ENCODE peak calls at places on chromosome 12, in four cellular contexts. One of them, this sample, is unnamed.
A peak's percentile ranks its signal among the peaks of the same experiment; 100 is the strongest.

GRCh38 chr12:2017724-2018337 is 13.6 kb upstream of the DCP1B start:
- DNase-seq in ACHN: no peak
- DNase-seq in fibroblast of the aortic adventitia: no peak
- DNase-seq in A172: no peak
- DNase-seq in this sample: no peak

GRCh38 chr12:109725321-109726105 is 11.9 kb downstream of the FAM222A start:
- DNase-seq in ACHN: no peak
- DNase-seq in fibroblast of the aortic adventitia: no peak
- DNase-seq in A172: no peak
- DNase-seq in this sample: no peak

GRCh38 chr12:117328556-117329100 is 32.8 kb downstream of the NOS1 start:
- DNase-seq in ACHN: no peak
- DNase-seq in fibroblast of the aortic adventitia: no peak
- DNase-seq in A172: no peak
- DNase-seq in this sample: no peak

GRCh38 chr12:32104572-32105355 is 1.9 kb upstream of the BICD1 start:
- DNase-seq in ACHN: no peak
- DNase-seq in fibroblast of the aortic adventitia: no peak
- DNase-seq in A172: no peak
- DNase-seq in this sample: no peak

GRCh38 chr12:124646385-124647230 is 79.2 kb upstream of the NCOR2 start:
- DNase-seq in ACHN: no peak
- DNase-seq in fibroblast of the aortic adventitia: no peak
- DNase-seq in A172: no peak
- DNase-seq in this sample: no peak

GRCh38 chr12:12922191-12922616 is 29.8 kb downstream of the GPRC5D start:
- DNase-seq in ACHN: peak; percentile 77
- DNase-seq in fibroblast of the aortic adventitia: peak; percentile 97
- DNase-seq in A172: peak; percentile 82
- DNase-seq in this sample: peak; percentile 91

GRCh38 chr12:4909397-4909733 is 340 bp upstream of the KCNA1 start:
- DNase-seq in ACHN: no peak
- DNase-seq in fibroblast of the aortic adventitia: no peak
- DNase-seq in A172: no peak
- DNase-seq in this sample: no peak

GRCh38 chr12:92810370-92810769 is 107.6 kb downstream of the PLEKHG7 start:
- DNase-seq in ACHN: no peak
- DNase-seq in fibroblast of the aortic adventitia: no peak
- DNase-seq in A172: no peak
- DNase-seq in this sample: no peak

GRCh38 chr12:89470741-89471504 is 53.7 kb downstream of the GALNT4 start:
- DNase-seq in ACHN: peak; percentile 76
- DNase-seq in fibroblast of the aortic adventitia: peak; percentile 71
- DNase-seq in A172: no peak
- DNase-seq in this sample: peak; percentile 77

GRCh38 chr12:11904124-11904523 is 166.6 kb upstream of the BCL2L14 start:
- DNase-seq in ACHN: no peak
- DNase-seq in fibroblast of the aortic adventitia: no peak
- DNase-seq in A172: no peak
- DNase-seq in this sample: no peak

GRCh38 chr12:118052324-118053070 is 8.5 kb downstream of the WSB2 start:
- DNase-seq in ACHN: peak; percentile 99
- DNase-seq in fibroblast of the aortic adventitia: peak; percentile 91
- DNase-seq in A172: peak; percentile 99
- DNase-seq in this sample: peak; percentile 96

GRCh38 chr12:116050266-116050665 is 227.2 kb downstream of the MED13L start:
- DNase-seq in ACHN: no peak
- DNase-seq in fibroblast of the aortic adventitia: no peak
- DNase-seq in A172: no peak
- DNase-seq in this sample: no peak

GRCh38 chr12:79420146-79420618 is 270.6 kb downstream of the PAWR start:
- DNase-seq in ACHN: peak; percentile 96
- DNase-seq in fibroblast of the aortic adventitia: peak; percentile 97
- DNase-seq in A172: peak; percentile 89
- DNase-seq in this sample: peak; percentile 91

GRCh38 chr12:69821441-69822204 is 3.4 kb upstream of the MYRFL start:
- DNase-seq in ACHN: peak; percentile 87
- DNase-seq in fibroblast of the aortic adventitia: peak; percentile 65
- DNase-seq in A172: peak; percentile 84
- DNase-seq in this sample: peak; percentile 85

GRCh38 chr12:91618281-91618680 is 435.7 kb upstream of the DCN start:
- DNase-seq in ACHN: no peak
- DNase-seq in fibroblast of the aortic adventitia: no peak
- DNase-seq in A172: no peak
- DNase-seq in this sample: no peak